ENCODE peak calls at places on chromosome 3, in seven cellular contexts. X is upper lobe of right lung; D is activated CD8-positive, alpha-beta memory T cell treated with anti-CD3 and anti-CD28 coated beads, Interleukin-2, amount 50 U/mL, for 4 hours; P is heart left ventricle; M is fibroblast of the aortic adventitia; F is mucosa of descending colon; R is immature natural killer cell. Z is an unnamed sample.

GRCh38 chr3:37753428-37753827 is 108.3 kb upstream of the CTDSPL start:
- DNase-seq in X (no peak), D (no peak), P (no peak), M (no peak), F (no peak), R (no peak), Z (no peak)

GRCh38 chr3:62797129-62797528 is 78.1 kb downstream of the CADPS start:
- DNase-seq in X (no peak), D (no peak), P (no peak), M (no peak), F (no peak), R (no peak), Z (no peak)

GRCh38 chr3:183541235-183541655 is 14.3 kb downstream of the KLHL6 start:
- DNase-seq in X (no peak), D (no peak), P (no peak), M (no peak), F (no peak), R (no peak), Z (no peak)

GRCh38 chr3:15974647-15975046 is 176.9 kb upstream of the ANKRD28 start:
- DNase-seq in X (no peak), D (no peak), P (no peak), M (no peak), F (no peak), R (no peak), Z (no peak)

GRCh38 chr3:8369638-8370037 is 132.0 kb upstream of the LMCD1 start:
- DNase-seq in X (no peak), D (no peak), P (no peak), M (no peak), F (no peak), R (no peak), Z (no peak)

GRCh38 chr3:72329354-72329753 is 518.9 kb downstream of the SHQ1 start:
- DNase-seq in X (no peak), D (no peak), P (peak; percentile 68), M (no peak), F (no peak), R (no peak), Z (no peak)

GRCh38 chr3:59436164-59436958 is 386.5 kb upstream of the CFAP20DC start:
- DNase-seq in X (no peak), D (no peak), P (no peak), M (no peak), F (peak; percentile 45), R (no peak), Z (no peak)

GRCh38 chr3:52774066-52774713 is 3.2 kb upstream of the ITIH1 start:
- DNase-seq in X (peak; percentile 29), D (no peak), P (no peak), M (no peak), F (no peak), R (no peak), Z (no peak)

GRCh38 chr3:190886945-190887344 is 24.5 kb upstream of the GMNC start:
- DNase-seq in X (no peak), D (no peak), P (no peak), M (no peak), F (no peak), R (no peak), Z (no peak)

GRCh38 chr3:178707632-178708031 is 171.4 kb downstream of the KCNMB2 start:
- DNase-seq in X (no peak), D (no peak), P (no peak), M (no peak), F (no peak), R (no peak), Z (no peak)

GRCh38 chr3:52547143-52547542 is 10.7 kb downstream of the UQCC5 start:
- DNase-seq in X (no peak), D (no peak), P (no peak), M (no peak), F (no peak), R (no peak), Z (no peak)

GRCh38 chr3:49868951-49869454 is 703 bp downstream of the CAMKV start:
- DNase-seq in X (no peak), D (no peak), P (no peak), M (no peak), F (no peak), R (no peak), Z (no peak)

GRCh38 chr3:155225417-155225816 is 68.1 kb downstream of the STRIT1 start:
- DNase-seq in X (no peak), D (no peak), P (no peak), M (no peak), F (no peak), R (no peak), Z (no peak)

GRCh38 chr3:143483214-143483613 is 363.6 kb downstream of the CHST2 start:
- DNase-seq in X (no peak), D (no peak), P (no peak), M (no peak), F (no peak), R (no peak), Z (no peak)

GRCh38 chr3:122892561-122892960 is 97.7 kb downstream of the SLC49A4 start:
- DNase-seq in X (no peak), D (no peak), P (no peak), M (no peak), F (no peak), R (no peak), Z (no peak)

GRCh38 chr3:149969110-149969944 is 1.4 kb downstream of the PFN2 start:
- DNase-seq in X (no peak), D (no peak), P (peak; percentile 47), M (peak; percentile 90), F (peak; percentile 36), R (no peak), Z (peak; percentile 70)

GRCh38 chr3:48287034-48287433 is 46.1 kb downstream of the ZNF589 start:
- DNase-seq in X (no peak), D (no peak), P (no peak), M (no peak), F (no peak), R (no peak), Z (no peak)

GRCh38 chr3:152556731-152557254 is 278.1 kb upstream of the P2RY1 start:
- DNase-seq in X (no peak), D (no peak), P (peak; percentile 48), M (peak; percentile 86), F (no peak), R (no peak), Z (peak; percentile 27)

GRCh38 chr3:110929811-110930210 is 141.8 kb upstream of the NECTIN3 start:
- DNase-seq in X (no peak), D (no peak), P (no peak), M (no peak), F (no peak), R (no peak), Z (no peak)

GRCh38 chr3:16174389-16174788 is at the start of gene GALNT15:
- DNase-seq in X (peak; percentile 81), D (no peak), P (peak; percentile 90), M (peak; percentile 98), F (peak; percentile 51), R (no peak), Z (peak; percentile 92)

GRCh38 chr3:117955196-117955595 is 1079.5 kb downstream of the IGSF11 start:
- DNase-seq in X (no peak), D (no peak), P (no peak), M (no peak), F (no peak), R (no peak), Z (no peak)

GRCh38 chr3:155805204-155805801 is 775 bp downstream of the C3orf33 start:
- DNase-seq in X (peak; percentile 67), D (no peak), P (peak; percentile 45), M (peak; percentile 30), F (peak; percentile 65), R (no peak), Z (no peak)

GRCh38 chr3:187737401-187738088 is 7.7 kb downstream of the BCL6 start:
- DNase-seq in X (peak; percentile 93), D (peak; percentile 39), P (peak; percentile 86), M (peak; percentile 75), F (peak; percentile 78), R (peak; percentile 49), Z (peak; percentile 82)

GRCh38 chr3:63961891-63962290 is 49.7 kb upstream of the SCAANT1 start:
- DNase-seq in X (no peak), D (no peak), P (no peak), M (peak; percentile 54), F (no peak), R (peak; percentile 59), Z (peak; percentile 24)

GRCh38 chr3:158107508-158108095 is 1.4 kb upstream of the SHOX2 start:
- DNase-seq in X (no peak), D (no peak), P (no peak), M (no peak), F (no peak), R (no peak), Z (no peak)

GRCh38 chr3:65492249-65492648 is 546.5 kb downstream of the MAGI1 start:
- DNase-seq in X (no peak), D (no peak), P (no peak), M (no peak), F (no peak), R (no peak), Z (no peak)

GRCh38 chr3:177427096-177427495 is 229.8 kb upstream of the TBL1XR1 start:
- DNase-seq in X (no peak), D (peak; percentile 18), P (no peak), M (no peak), F (no peak), R (peak; percentile 48), Z (no peak)

GRCh38 chr3:51709675-51710074 is 2.8 kb downstream of the GRM2 start:
- DNase-seq in X (no peak), D (peak; percentile 12), P (no peak), M (no peak), F (no peak), R (no peak), Z (no peak)

GRCh38 chr3:101556064-101556463 is 5.6 kb upstream of the TRMT10C start:
- DNase-seq in X (no peak), D (no peak), P (no peak), M (no peak), F (no peak), R (no peak), Z (no peak)

GRCh38 chr3:77652624-77653023 is 612.7 kb downstream of the ROBO2 start:
- DNase-seq in X (no peak), D (no peak), P (no peak), M (no peak), F (no peak), R (no peak), Z (no peak)